ENCODE peak calls at places on chromosome 3, in seven cellular contexts. One of them, this sample, is unnamed.

GRCh38 chr3:45179163-45179562 is 33.0 kb upstream of the CDCP1 start:
- DNase-seq in SW 1271: no peak
- DNase-seq in activated T-cell treated with anti-CD3 and anti-CD28 coated beads for 1 hour: no peak
- DNase-seq in IMR-90: no peak
- DNase-seq in stimulated activated CD4-positive, alpha-beta T cell treated with anti-CD3 and anti-CD28 coated beads, Interleukin-1b, Interleukin-23, amount 100 ng/mL, for 48 hours: no peak
- DNase-seq in HTR-8/SVneo: no peak
- DNase-seq in activated naive CD4-positive, alpha-beta T cell: no peak
- DNase-seq in this sample: no peak

GRCh38 chr3:168678730-168679129 is 583.0 kb upstream of the GOLIM4 start:
- DNase-seq in activated T-cell treated with anti-CD3 and anti-CD28 coated beads for 1 hour: no peak
- DNase-seq in SW 1271: no peak
- DNase-seq in stimulated activated CD4-positive, alpha-beta T cell treated with anti-CD3 and anti-CD28 coated beads, Interleukin-1b, Interleukin-23, amount 100 ng/mL, for 48 hours: no peak
- DNase-seq in activated naive CD4-positive, alpha-beta T cell: no peak
- DNase-seq in IMR-90: peak; percentile 10
- DNase-seq in HTR-8/SVneo: no peak
- DNase-seq in this sample: no peak

GRCh38 chr3:197333901-197334639 is 35.7 kb upstream of the DLG1 start:
- DNase-seq in IMR-90: no peak
- DNase-seq in SW 1271: no peak
- DNase-seq in HTR-8/SVneo: no peak
- DNase-seq in activated T-cell treated with anti-CD3 and anti-CD28 coated beads for 1 hour: no peak
- DNase-seq in stimulated activated CD4-positive, alpha-beta T cell treated with anti-CD3 and anti-CD28 coated beads, Interleukin-1b, Interleukin-23, amount 100 ng/mL, for 48 hours: no peak
- DNase-seq in activated naive CD4-positive, alpha-beta T cell: no peak
- DNase-seq in this sample: no peak

GRCh38 chr3:16520636-16521579 is 7.4 kb upstream of the RFTN1 start:
- DNase-seq in stimulated activated CD4-positive, alpha-beta T cell treated with anti-CD3 and anti-CD28 coated beads, Interleukin-1b, Interleukin-23, amount 100 ng/mL, for 48 hours: peak; percentile 32
- DNase-seq in activated T-cell treated with anti-CD3 and anti-CD28 coated beads for 1 hour: no peak
- DNase-seq in SW 1271: no peak
- DNase-seq in activated naive CD4-positive, alpha-beta T cell: no peak
- DNase-seq in HTR-8/SVneo: no peak
- DNase-seq in IMR-90: no peak
- DNase-seq in this sample: no peak

GRCh38 chr3:69273895-69274294 is 112.0 kb downstream of the FRMD4B start:
- DNase-seq in HTR-8/SVneo: no peak
- DNase-seq in IMR-90: no peak
- DNase-seq in activated naive CD4-positive, alpha-beta T cell: no peak
- DNase-seq in stimulated activated CD4-positive, alpha-beta T cell treated with anti-CD3 and anti-CD28 coated beads, Interleukin-1b, Interleukin-23, amount 100 ng/mL, for 48 hours: no peak
- DNase-seq in activated T-cell treated with anti-CD3 and anti-CD28 coated beads for 1 hour: no peak
- DNase-seq in SW 1271: no peak
- DNase-seq in this sample: peak; percentile 60

GRCh38 chr3:169846458-169847193 is 23.1 kb downstream of the LRRC31 start:
- DNase-seq in SW 1271: no peak
- DNase-seq in stimulated activated CD4-positive, alpha-beta T cell treated with anti-CD3 and anti-CD28 coated beads, Interleukin-1b, Interleukin-23, amount 100 ng/mL, for 48 hours: no peak
- DNase-seq in HTR-8/SVneo: peak; percentile 72
- DNase-seq in IMR-90: peak; percentile 90
- DNase-seq in activated naive CD4-positive, alpha-beta T cell: no peak
- DNase-seq in activated T-cell treated with anti-CD3 and anti-CD28 coated beads for 1 hour: no peak
- DNase-seq in this sample: peak; percentile 48

GRCh38 chr3:50616003-50616769 is 765 bp upstream of the MAPKAPK3 start:
- DNase-seq in SW 1271: peak; percentile 34
- DNase-seq in stimulated activated CD4-positive, alpha-beta T cell treated with anti-CD3 and anti-CD28 coated beads, Interleukin-1b, Interleukin-23, amount 100 ng/mL, for 48 hours: peak; percentile 88
- DNase-seq in activated naive CD4-positive, alpha-beta T cell: peak; percentile 62
- DNase-seq in HTR-8/SVneo: peak; percentile 92
- DNase-seq in activated T-cell treated with anti-CD3 and anti-CD28 coated beads for 1 hour: peak; percentile 70
- DNase-seq in IMR-90: peak; percentile 79
- DNase-seq in this sample: peak; percentile 86

GRCh38 chr3:195448205-195448875 is 5.5 kb upstream of the ACAP2 start:
- DNase-seq in stimulated activated CD4-positive, alpha-beta T cell treated with anti-CD3 and anti-CD28 coated beads, Interleukin-1b, Interleukin-23, amount 100 ng/mL, for 48 hours: no peak
- DNase-seq in HTR-8/SVneo: no peak
- DNase-seq in activated T-cell treated with anti-CD3 and anti-CD28 coated beads for 1 hour: no peak
- DNase-seq in IMR-90: no peak
- DNase-seq in activated naive CD4-positive, alpha-beta T cell: no peak
- DNase-seq in SW 1271: no peak
- DNase-seq in this sample: no peak